ENCODE peak calls at places on chromosome 13, in four cellular contexts. U, C, R and B are unnamed samples.

GRCh38 chr13:34640931-34641330 is 301.1 kb upstream of the NBEA start:
- DNase-seq in U (no peak), C (no peak), R (no peak), B (no peak)

GRCh38 chr13:32045963-32046785 is 14.6 kb downstream of the FRY start:
- DNase-seq in U (no peak), C (peak), R (no peak), B (no peak)

GRCh38 chr13:73556902-73557301 is 498.1 kb downstream of the KLF5 start:
- DNase-seq in U (no peak), C (no peak), R (no peak), B (no peak)

GRCh38 chr13:38941353-38941945 is 49.2 kb downstream of the STOML3 start:
- DNase-seq in U (no peak), C (no peak), R (no peak), B (no peak)

GRCh38 chr13:32940601-32941000 is 75.6 kb upstream of the KL start:
- DNase-seq in U (peak), C (peak), R (no peak), B (no peak)

GRCh38 chr13:107960301-107960700 is 255.0 kb downstream of the LIG4 start:
- DNase-seq in U (no peak), C (no peak), R (no peak), B (no peak)

GRCh38 chr13:96996886-96997285 is 2.6 kb upstream of the OXGR1 start:
- DNase-seq in U (no peak), C (no peak), R (no peak), B (no peak)

GRCh38 chr13:114140909-114141255 is 8.5 kb upstream of the RASA3 start:
- DNase-seq in U (no peak), C (no peak), R (no peak), B (no peak)

GRCh38 chr13:47004022-47004421 is 107.2 kb upstream of the HTR2A start:
- DNase-seq in U (no peak), C (no peak), R (no peak), B (no peak)

GRCh38 chr13:65555973-65556372 is 1674.2 kb downstream of the PCDH9 start:
- DNase-seq in U (no peak), C (no peak), R (no peak), B (no peak)

GRCh38 chr13:114064516-114065140 is 67.8 kb downstream of the RASA3 start:
- DNase-seq in U (peak), C (no peak), R (no peak), B (peak)

GRCh38 chr13:98039964-98040363 is 86.5 kb downstream of the IPO5 start:
- DNase-seq in U (no peak), C (no peak), R (no peak), B (no peak)

GRCh38 chr13:33649212-33649917 is 168.6 kb upstream of the RFC3 start:
- DNase-seq in U (no peak), C (no peak), R (no peak), B (no peak)

GRCh38 chr13:100987993-100988392 is 313.4 kb upstream of the TMTC4 start:
- DNase-seq in U (no peak), C (peak), R (peak), B (peak)

GRCh38 chr13:30394798-30395191 is 27.5 kb upstream of the UBE2L5 start:
- DNase-seq in U (no peak), C (no peak), R (no peak), B (no peak)

GRCh38 chr13:113991191-113991669 is 17.4 kb upstream of the C13orf46 start:
- DNase-seq in U (no peak), C (peak), R (no peak), B (no peak)

GRCh38 chr13:112968380-112968909 is 569 bp upstream of the MCF2L start:
- DNase-seq in U (no peak), C (peak), R (no peak), B (no peak)

GRCh38 chr13:48404952-48405351 is 8.0 kb downstream of the LPAR6 start:
- DNase-seq in U (no peak), C (no peak), R (no peak), B (no peak)

GRCh38 chr13:111474136-111475002 is 153.9 kb downstream of the TEX29 start:
- DNase-seq in U (peak), C (peak), R (peak), B (peak)

GRCh38 chr13:26897706-26898550 is 137.3 kb upstream of the GPR12 start:
- DNase-seq in U (no peak), C (no peak), R (no peak), B (no peak)

GRCh38 chr13:42066542-42066941 is 18.1 kb downstream of the DGKH start:
- DNase-seq in U (peak), C (no peak), R (no peak), B (no peak)

GRCh38 chr13:46041335-46041934 is 11.1 kb downstream of the ZC3H13 start:
- DNase-seq in U (no peak), C (no peak), R (no peak), B (no peak)

GRCh38 chr13:65508745-65509144 is 1721.4 kb downstream of the PCDH9 start:
- DNase-seq in U (no peak), C (no peak), R (no peak), B (no peak)

GRCh38 chr13:31043891-31044657 is 111.6 kb downstream of the TEX26 start:
- DNase-seq in U (peak), C (peak), R (peak), B (peak)

GRCh38 chr13:49367640-49368431 is 76.0 kb downstream of the CAB39L start:
- DNase-seq in U (no peak), C (peak), R (peak), B (peak)

GRCh38 chr13:34302596-34302995 is 484.6 kb downstream of the RFC3 start:
- DNase-seq in U (no peak), C (no peak), R (no peak), B (no peak)

GRCh38 chr13:104286566-104287290 is 1220.5 kb upstream of the SLC10A2 start:
- DNase-seq in U (no peak), C (no peak), R (peak), B (peak)

GRCh38 chr13:114144606-114145244 is 12.3 kb upstream of the RASA3 start:
- DNase-seq in U (no peak), C (no peak), R (no peak), B (no peak)

GRCh38 chr13:107713314-107713713 is 502.0 kb downstream of the LIG4 start:
- DNase-seq in U (no peak), C (no peak), R (no peak), B (no peak)

GRCh38 chr13:83449666-83450395 is 432.4 kb downstream of the SLITRK1 start:
- DNase-seq in U (peak), C (no peak), R (no peak), B (no peak)

GRCh38 chr13:51837016-51837415 is 8.0 kb downstream of the TMEM272 start:
- DNase-seq in U (no peak), C (no peak), R (no peak), B (no peak)

GRCh38 chr13:99207511-99207910 is 6.9 kb downstream of the UBAC2 start:
- DNase-seq in U (no peak), C (no peak), R (no peak), B (no peak)

GRCh38 chr13:33536639-33537425 is 251.3 kb upstream of the STARD13 start:
- DNase-seq in U (peak), C (no peak), R (no peak), B (no peak)

GRCh38 chr13:87777395-87777794 is 106.2 kb downstream of the SLITRK5 start:
- DNase-seq in U (no peak), C (peak), R (no peak), B (no peak)

GRCh38 chr13:98797456-98797855 is 45.0 kb upstream of the SLC15A1 start:
- DNase-seq in U (no peak), C (peak), R (no peak), B (no peak)

GRCh38 chr13:95411641-95412040 is 110.4 kb upstream of the ABCC4 start:
- DNase-seq in U (no peak), C (no peak), R (no peak), B (no peak)

GRCh38 chr13:34555988-34556387 is 386.1 kb upstream of the NBEA start:
- DNase-seq in U (no peak), C (no peak), R (no peak), B (no peak)